ENCODE peak calls at places on chromosomes 16 and 17, in seven cellular contexts. C is left lung, Z is neuronal stem cell, O is esophagus squamous epithelium, X is keratinocyte, F is stomach, M is colonic mucosa. R is an unnamed sample. For H3K4me1, the result is how much of the 10 kb centered on the place peaks cover.

GRCh38 chr16:27495191-27495590 is 54.5 kb downstream of the GTF3C1 start:
- DNase-seq in C (peak), Z (no peak), O (no peak), X (no peak), F (no peak), M (no peak), R (no peak)

GRCh38 chr16:12601290-12601900 is 202.3 kb downstream of the CPPED1 start:
- DNase-seq in C (no peak), Z (no peak), O (no peak), X (no peak), F (no peak), M (no peak), R (no peak)

GRCh38 chr17:21299981-21300600 is 15.6 kb downstream of the MAP2K3 start:
- DNase-seq in C (no peak), Z (no peak), O (no peak), X (no peak), F (no peak), M (no peak), R (no peak)

GRCh38 chr16:3095869-3096268 is 3.2 kb downstream of the ZSCAN10 start:
- DNase-seq in C (peak), Z (no peak), O (no peak), X (no peak), F (no peak), M (no peak), R (no peak)

GRCh38 chr16:4409081-4409932 is 7.1 kb downstream of the CORO7 start:
- DNase-seq in C (no peak), Z (no peak), O (no peak), X (no peak), F (no peak), M (no peak), R (no peak)

GRCh38 chr16:70438325-70438982 is 446 bp downstream of the ST3GAL2 start:
- DNase-seq in C (no peak), Z (no peak), O (no peak), X (no peak), F (no peak), M (no peak), R (no peak)

GRCh38 chr17:79814966-79815835 is 18.3 kb upstream of the CBX8 start:
- DNase-seq in C (peak), Z (no peak), O (no peak), X (no peak), F (peak), M (peak), R (peak)

GRCh38 chr16:13138528-13138927 is 237.1 kb downstream of the SHISA9 start:
- DNase-seq in C (no peak), Z (no peak), O (no peak), X (no peak), F (no peak), M (no peak), R (no peak)

GRCh38 chr17:69819316-69820087 is 255.5 kb upstream of the KCNJ16 start:
- DNase-seq in C (no peak), Z (no peak), O (no peak), X (no peak), F (no peak), M (no peak), R (no peak)

GRCh38 chr17:4184811-4185210 is 41.8 kb downstream of the CYB5D2 start:
- DNase-seq in C (no peak), Z (no peak), O (no peak), X (no peak), F (no peak), M (no peak), R (no peak)

GRCh38 chr16:24523569-24523968 is 15.8 kb upstream of the RBBP6 start:
- DNase-seq in C (no peak), Z (no peak), O (no peak), X (no peak), F (no peak), M (no peak), R (no peak)

GRCh38 chr17:70314096-70314495 is 144.8 kb downstream of the KCNJ2 start:
- DNase-seq in C (no peak), Z (no peak), O (no peak), X (no peak), F (no peak), M (no peak), R (no peak)

GRCh38 chr16:11684231-11685025 is 16.2 kb downstream of the SNN start:
- DNase-seq in C (no peak), Z (no peak), O (no peak), X (no peak), F (no peak), M (no peak), R (peak)

GRCh38 chr16:19400709-19401108 is 17.0 kb upstream of the TMC5 start:
- DNase-seq in C (no peak), Z (no peak), O (no peak), X (no peak), F (no peak), M (no peak), R (no peak)

GRCh38 chr17:79979841-79980215 is 55.8 kb downstream of the TBC1D16 start:
- DNase-seq in C (no peak), Z (no peak), O (no peak), X (no peak), F (no peak), M (no peak), R (no peak)

GRCh38 chr16:85308585-85309540 is 196.6 kb upstream of the CIBAR2 start:
- DNase-seq in C (no peak), Z (no peak), O (no peak), X (no peak), F (no peak), M (no peak), R (no peak)

GRCh38 chr17:12256380-12256995 is 235.8 kb downstream of the MAP2K4 start:
- DNase-seq in C (no peak), Z (peak), O (no peak), X (no peak), F (peak), M (peak), R (peak)

GRCh38 chr16:2752850-2753522 is 548 bp downstream of the SRRM2 start:
- DNase-seq in C (peak), Z (no peak), O (no peak), X (no peak), F (peak), M (peak), R (peak)

GRCh38 chr16:64391009-64391663 is 730.7 kb downstream of the CDH11 start:
- DNase-seq in C (no peak), Z (no peak), O (no peak), X (no peak), F (no peak), M (no peak), R (no peak)

GRCh38 chr16:51592535-51592934 is 441.5 kb upstream of the SALL1 start:
- DNase-seq in C (no peak), Z (no peak), O (no peak), X (no peak), F (no peak), M (no peak), R (no peak)

GRCh38 chr16:66493490-66494401 is 56.2 kb downstream of the TK2 start:
- DNase-seq in C (peak), Z (no peak), O (no peak), X (no peak), F (peak), M (no peak), R (peak)

GRCh38 chr17:47884905-47885735 is 10.9 kb upstream of the SP2 start:
- DNase-seq in C (no peak), Z (no peak), O (no peak), X (no peak), F (no peak), M (peak), R (no peak)
- H3K4me1 ChIP-seq in C (under half), Z (under half), O (under half), X (under half), F (under half), M (under half), R (under half)

GRCh38 chr17:74452841-74453661 is 13.4 kb upstream of the CD300A start:
- DNase-seq in C (no peak), Z (no peak), O (no peak), X (no peak), F (no peak), M (no peak), R (no peak)

GRCh38 chr17:74453665-74454196 is 12.7 kb upstream of the CD300A start:
- DNase-seq in C (no peak), Z (no peak), O (no peak), X (no peak), F (peak), M (peak), R (peak)

GRCh38 chr17:74457146-74457819 is 9.2 kb upstream of the CD300A start:
- DNase-seq in C (peak), Z (peak), O (no peak), X (no peak), F (peak), M (peak), R (peak)

GRCh38 chr17:74454197-74455024 is 12.0 kb upstream of the CD300A start:
- DNase-seq in C (peak), Z (peak), O (no peak), X (no peak), F (no peak), M (peak), R (no peak)

DNA sequence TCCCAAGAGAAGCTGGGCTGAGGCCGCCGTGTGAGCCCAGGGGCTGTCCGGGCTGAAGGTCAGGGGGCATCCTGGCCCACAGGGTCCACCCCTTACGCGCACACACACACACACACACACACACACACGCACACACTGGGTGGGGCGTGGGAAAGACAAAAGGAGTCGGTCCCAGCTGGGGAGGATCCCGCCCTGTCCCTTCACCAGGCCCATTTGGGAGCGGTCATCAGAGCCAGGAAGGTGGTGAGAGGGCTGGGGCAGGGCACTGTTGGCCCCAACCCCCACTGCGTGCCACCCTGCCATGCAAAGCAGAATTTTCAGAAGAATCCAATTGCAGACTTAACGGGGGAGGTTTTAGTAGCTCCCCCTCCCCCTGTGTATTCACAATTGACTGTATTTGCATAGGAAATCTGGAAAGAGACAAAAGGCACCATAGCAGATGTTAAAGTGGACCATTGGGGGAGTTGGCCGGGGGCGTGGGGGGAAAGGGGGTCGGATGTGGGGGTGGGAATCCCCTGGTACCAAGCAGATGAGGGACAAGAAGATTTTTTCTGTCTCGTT is 11.3 kb upstream of the CD300A start:
- DNase-seq in C (no peak), Z (no peak), O (no peak), X (no peak), F (no peak), M (peak), R (no peak)
- H3K27ac ChIP-seq in C (peak), Z (no peak), O (peak), X (no peak), F (peak), M (peak), R (no peak)

GRCh38 chr17:31489295-31490018 is 98.0 kb downstream of the RAB11FIP4 start:
- DNase-seq in C (peak), Z (no peak), O (no peak), X (peak), F (peak), M (peak), R (no peak)

GRCh38 chr17:31487648-31488263 is 96.3 kb downstream of the RAB11FIP4 start:
- DNase-seq in C (peak), Z (peak), O (peak), X (peak), F (peak), M (peak), R (peak)

GRCh38 chr17:31488982-31489294 is 97.5 kb downstream of the RAB11FIP4 start:
- DNase-seq in C (no peak), Z (no peak), O (no peak), X (no peak), F (peak), M (no peak), R (no peak)

GRCh38 chr17:31487063-31487647 is 95.7 kb downstream of the RAB11FIP4 start:
- DNase-seq in C (no peak), Z (no peak), O (no peak), X (no peak), F (no peak), M (no peak), R (no peak)

DNA sequence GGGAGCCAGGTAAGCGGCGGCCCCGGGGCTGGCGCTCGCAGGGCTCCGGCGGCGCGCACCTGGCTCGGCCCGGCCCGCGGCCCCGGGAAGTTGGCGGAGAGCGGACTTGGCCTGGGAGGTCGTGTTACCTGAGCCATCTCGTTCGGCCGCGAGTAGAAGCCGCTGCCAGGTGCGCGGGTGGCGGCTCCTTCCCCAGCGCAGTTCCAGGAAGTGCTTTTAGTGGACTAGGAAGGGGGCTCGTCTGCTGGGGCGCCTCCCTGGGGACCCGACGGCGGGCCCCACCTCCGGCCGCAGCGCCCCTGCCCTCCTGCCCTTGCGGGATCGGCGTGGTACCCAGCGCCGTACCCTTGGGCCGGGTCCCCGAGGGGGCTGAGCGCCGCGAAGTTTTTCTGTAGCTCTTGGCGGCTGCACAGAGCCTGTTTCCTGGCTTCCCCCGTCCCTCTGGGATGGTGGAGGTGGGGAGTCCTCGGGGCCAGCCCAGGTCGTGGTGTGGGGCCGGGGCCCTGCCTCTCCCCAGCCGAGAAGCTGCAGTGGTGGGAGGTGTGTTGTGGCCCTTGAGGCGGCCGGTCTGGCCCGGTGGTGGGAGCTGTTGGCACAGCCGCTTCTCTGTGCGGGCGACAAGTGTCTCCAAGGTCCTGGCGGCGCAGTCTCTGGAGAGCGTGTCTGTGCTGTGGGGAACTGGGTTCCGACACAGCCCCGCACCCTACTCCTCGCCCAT is 96.9 kb downstream of the RAB11FIP4 start:
- DNase-seq in C (peak), Z (no peak), O (no peak), X (no peak), F (peak), M (peak), R (no peak)
- H3K4me1 ChIP-seq in C (half or more), Z (under half), O (under half), X (half or more), F (half or more), M (under half), R (under half)

GRCh38 chr16:78571880-78572279 is 472.4 kb downstream of the WWOX start:
- DNase-seq in C (no peak), Z (no peak), O (no peak), X (no peak), F (no peak), M (no peak), R (no peak)

GRCh38 chr16:78567713-78568112 is 468.3 kb downstream of the WWOX start:
- DNase-seq in C (no peak), Z (no peak), O (no peak), X (no peak), F (no peak), M (no peak), R (no peak)

GRCh38 chr16:78570409-78571141 is 471.1 kb downstream of the WWOX start:
- DNase-seq in C (no peak), Z (no peak), O (no peak), X (no peak), F (no peak), M (no peak), R (no peak)

GRCh38 chr16:78574571-78574970 is 475.1 kb downstream of the WWOX start:
- DNase-seq in C (no peak), Z (no peak), O (no peak), X (no peak), F (no peak), M (no peak), R (no peak)

GRCh38 chr16:78571434-78571833 is 472.0 kb downstream of the WWOX start:
- DNase-seq in C (no peak), Z (no peak), O (no peak), X (no peak), F (no peak), M (no peak), R (no peak)
- H3K27ac ChIP-seq in C (no peak), Z (no peak), O (no peak), X (no peak), F (no peak), M (no peak), R (no peak)

GRCh38 chr17:17719966-17720543 is 38.8 kb downstream of the RAI1 start:
- DNase-seq in C (no peak), Z (no peak), O (no peak), X (no peak), F (no peak), M (no peak), R (no peak)
- H3K4me1 ChIP-seq in C (under half), Z (under half), O (under half), X (under half), F (under half), M (under half), R (under half)

GRCh38 chr17:36825956-36826350 is 111.3 kb upstream of the LHX1 start:
- DNase-seq in C (no peak), Z (no peak), O (no peak), X (no peak), F (no peak), M (no peak), R (no peak)
- H3K27ac ChIP-seq in C (no peak), Z (no peak), O (no peak), X (no peak), F (no peak), M (no peak), R (no peak)